ENCODE peak calls at places on chromosomes 2 and 18, in four cellular contexts. S, O, P and W are unnamed samples.
A peak's percentile ranks its signal among the peaks of the same experiment; 100 is the strongest.

GRCh38 chr18:33757037-33757436 is 179.0 kb downstream of the ASXL3 start:
- DNase-seq in S (no peak), O (no peak), P (no peak), W (no peak)

GRCh38 chr2:174048238-174048637 is 83.1 kb upstream of the SP3 start:
- DNase-seq in S (no peak), O (no peak), P (no peak), W (no peak)

GRCh38 chr2:38076250-38076709 is 329 bp upstream of the CYP1B1 start:
- DNase-seq in S (no peak), O (peak; percentile 78), P (peak; percentile 56), W (no peak)

GRCh38 chr2:53913721-53914120 is 54.0 kb upstream of the GPR75 start:
- DNase-seq in S (peak; percentile 9), O (no peak), P (no peak), W (no peak)

GRCh38 chr2:42424033-42424432 is 63.0 kb upstream of the COX7A2L start:
- DNase-seq in S (peak; percentile 23), O (no peak), P (no peak), W (no peak)

GRCh38 chr2:20447437-20448245 is 767 bp downstream of the RHOB start:
- DNase-seq in S (no peak), O (peak; percentile 50), P (peak; percentile 48), W (no peak)

GRCh38 chr2:60998628-60999545 is 18.6 kb upstream of the PEX13 start:
- DNase-seq in S (peak; percentile 14), O (peak; percentile 60), P (peak; percentile 56), W (peak; percentile 47)

GRCh38 chr2:229520582-229521221 is 193.7 kb downstream of the DNER start:
- DNase-seq in S (no peak), O (no peak), P (no peak), W (no peak)